ENCODE peak calls at places on chromosomes 3 and 15, in four cellular contexts. J is stomach, D is kidney epithelial cell, N is transverse colon. W is an unnamed sample.

GRCh38 chr15:52912172-52912571 is 122.0 kb upstream of the ONECUT1 start:
- DNase-seq in J (no peak), N (no peak), D (no peak), W (no peak)

GRCh38 chr15:87038404-87038803 is 958.7 kb downstream of the AGBL1 start:
- DNase-seq in D (no peak), N (no peak), J (no peak), W (no peak)

GRCh38 chr15:70795311-70795665 is 31.9 kb upstream of the UACA start:
- DNase-seq in D (peak; percentile 92), J (no peak), N (no peak), W (peak; percentile 65)

GRCh38 chr15:99454941-99455795 is 110.6 kb upstream of the MEF2A start:
- DNase-seq in J (peak; percentile 89), D (peak; percentile 84), N (peak; percentile 50), W (peak; percentile 91)

GRCh38 chr3:123034996-123035395 is 7.4 kb upstream of the SEMA5B start:
- DNase-seq in N (no peak), J (no peak), D (no peak), W (no peak)

GRCh38 chr3:150146891-150147761 is 176.4 kb upstream of the PFN2 start:
- DNase-seq in N (peak; percentile 33), J (no peak), D (peak; percentile 85), W (peak; percentile 25)

GRCh38 chr15:29226431-29227216 is 43.0 kb downstream of the NSMCE3 start:
- DNase-seq in D (no peak), N (no peak), J (no peak), W (no peak)

GRCh38 chr3:15953841-15954240 is 156.1 kb upstream of the ANKRD28 start:
- DNase-seq in D (no peak), J (no peak), N (no peak), W (no peak)

GRCh38 chr3:187315872-187316271 is 24.3 kb upstream of the MASP1 start:
- DNase-seq in J (no peak), N (no peak), D (no peak), W (no peak)

GRCh38 chr3:112640864-112641751 is at the start of gene CCDC80:
- DNase-seq in J (no peak), N (no peak), D (peak; percentile 81), W (peak; percentile 63)

GRCh38 chr3:43765417-43766030 is 74.8 kb downstream of the ABHD5 start:
- DNase-seq in J (no peak), N (no peak), D (no peak), W (no peak)

GRCh38 chr3:52681610-52682009 is 4.1 kb downstream of the PBRM1 start:
- DNase-seq in N (no peak), D (no peak), J (no peak), W (no peak)

GRCh38 chr3:175129126-175129525 is 270.0 kb downstream of the NAALADL2 start:
- DNase-seq in N (no peak), J (no peak), D (no peak), W (no peak)

DNA sequence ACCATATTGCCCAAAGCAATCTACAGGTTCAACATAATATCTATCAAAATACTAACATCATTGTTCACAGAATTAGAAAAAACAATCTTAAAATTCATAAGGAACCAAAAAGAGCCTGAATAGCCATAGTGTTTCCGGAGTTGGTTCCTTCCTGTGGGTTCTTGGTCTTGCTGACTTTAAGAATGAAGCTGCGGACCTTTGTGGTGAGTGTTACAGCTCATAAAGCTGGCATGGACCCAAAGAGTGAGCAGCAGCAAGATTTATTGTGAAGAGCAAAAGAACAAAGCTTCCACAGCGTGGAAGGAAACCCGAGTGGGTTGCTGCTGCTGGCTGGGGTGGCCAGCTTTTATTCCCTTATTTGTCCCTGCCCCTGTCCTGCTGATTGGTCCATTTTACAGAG is 15.3 kb upstream of the ACVR2B start:
- DNase-seq in J (no peak), D (no peak), N (peak; percentile 21), W (no peak)
- H3K4me3 ChIP-seq in J (no peak overlapping the region), D (no peak overlapping the region), N (no peak overlapping the region), W (no peak overlapping the region)

GRCh38 chr15:68631621-68632051 is 52.8 kb downstream of the CORO2B start:
- DNase-seq in J (no peak), D (no peak), N (no peak), W (no peak)
- H3K4me3 ChIP-seq in J (no peak overlapping the region), D (no peak overlapping the region), N (no peak overlapping the region), W (no peak overlapping the region)

GRCh38 chr3:132342615-132343014 is 25.4 kb downstream of the ACP3 start:
- DNase-seq in J (no peak), D (no peak), N (no peak), W (no peak)
- H3K4me3 ChIP-seq in J (no peak overlapping the region), D (no peak overlapping the region), N (no peak overlapping the region), W (no peak overlapping the region)

DNA sequence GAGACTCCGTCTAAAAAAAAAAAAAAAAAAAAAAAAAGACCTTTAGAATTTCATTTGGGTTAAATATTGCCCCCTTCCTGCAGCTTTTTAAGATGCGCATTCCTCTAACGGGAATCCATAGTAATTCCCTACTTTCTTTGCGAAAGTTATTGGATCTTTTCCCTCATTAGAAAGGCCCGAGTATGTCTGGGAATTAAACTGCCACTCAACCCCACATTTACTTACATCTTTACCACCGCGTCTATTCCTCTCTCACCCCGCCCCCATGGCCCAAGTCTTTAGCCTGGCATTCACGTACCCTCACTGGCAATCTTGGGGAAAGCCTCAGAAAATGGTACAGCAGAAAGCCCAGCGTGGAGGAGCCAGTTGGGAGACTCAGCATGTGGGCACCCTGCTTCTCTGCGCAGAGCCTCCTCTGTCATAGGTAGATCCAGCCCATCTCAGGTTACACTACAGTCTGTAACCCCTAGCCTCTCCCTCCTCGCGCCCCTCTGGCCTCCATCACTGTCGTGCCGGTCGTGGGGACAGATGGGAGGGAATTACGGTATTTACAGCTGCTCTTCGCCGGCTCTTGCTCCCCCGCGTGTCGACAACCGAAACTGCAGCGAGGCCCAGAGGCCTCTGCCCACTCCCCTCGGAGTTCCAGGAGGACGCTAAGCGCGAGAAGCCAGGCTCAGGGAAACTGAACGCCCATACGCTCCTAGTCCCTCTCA is 6.4 kb upstream of the ANKDD1A start:
- DNase-seq in J (peak; percentile 73), N (peak; percentile 79), D (no peak), W (peak; percentile 86)
- H3K4me3 ChIP-seq in J (peak overlapping the region; percentile 35), N (peak overlapping the region; percentile 2), D (peak overlapping the region; percentile 25), W (no peak overlapping the region)

GRCh38 chr15:59172289-59172901 is 34.2 kb upstream of the LDHAL6B start:
- DNase-seq in D (no peak), N (no peak), J (no peak), W (no peak)
- H3K4me3 ChIP-seq in D (no peak overlapping the region), N (no peak overlapping the region), J (no peak overlapping the region), W (no peak overlapping the region)

W was measured in hepatocyte.